ENCODE peak calls at places on chromosomes 2 and 18, in seven cellular contexts. One of them, this sample, is unnamed.

GRCh38 chr2:236967499-236967783 is 118.2 kb upstream of the COPS8 start:
- DNase-seq in fibroblast of mammary gland: no peak
- DNase-seq in T-helper 22 cell: no peak
- DNase-seq in AG08395: no peak
- DNase-seq in right atrium auricular region: no peak
- DNase-seq in bronchial epithelial cell: no peak
- DNase-seq in Peyer's patch: no peak
- DNase-seq in this sample: no peak

GRCh38 chr2:177852389-177852788 is 220.2 kb downstream of the PDE11A start:
- DNase-seq in right atrium auricular region: no peak
- DNase-seq in bronchial epithelial cell: no peak
- DNase-seq in AG08395: no peak
- DNase-seq in T-helper 22 cell: no peak
- DNase-seq in fibroblast of mammary gland: no peak
- DNase-seq in Peyer's patch: no peak
- DNase-seq in this sample: no peak

GRCh38 chr18:80033181-80034067 is 810 bp upstream of the RBFA start:
- DNase-seq in right atrium auricular region: peak
- DNase-seq in fibroblast of mammary gland: peak
- DNase-seq in bronchial epithelial cell: peak
- DNase-seq in T-helper 22 cell: no peak
- DNase-seq in Peyer's patch: no peak
- DNase-seq in AG08395: no peak
- DNase-seq in this sample: peak

GRCh38 chr2:20326163-20326780 is 24.4 kb downstream of the PUM2 start:
- DNase-seq in fibroblast of mammary gland: peak
- DNase-seq in right atrium auricular region: no peak
- DNase-seq in bronchial epithelial cell: peak
- DNase-seq in Peyer's patch: no peak
- DNase-seq in AG08395: peak
- DNase-seq in T-helper 22 cell: peak
- DNase-seq in this sample: no peak

GRCh38 chr2:95009009-95009760 is 16.3 kb upstream of the MAL start:
- DNase-seq in fibroblast of mammary gland: no peak
- DNase-seq in T-helper 22 cell: no peak
- DNase-seq in right atrium auricular region: no peak
- DNase-seq in Peyer's patch: peak
- DNase-seq in bronchial epithelial cell: no peak
- DNase-seq in AG08395: no peak
- DNase-seq in this sample: no peak

GRCh38 chr2:33873206-33873605 is 274.1 kb upstream of the FAM98A start:
- DNase-seq in T-helper 22 cell: no peak
- DNase-seq in bronchial epithelial cell: no peak
- DNase-seq in AG08395: no peak
- DNase-seq in fibroblast of mammary gland: no peak
- DNase-seq in right atrium auricular region: no peak
- DNase-seq in Peyer's patch: no peak
- DNase-seq in this sample: no peak

GRCh38 chr2:154439156-154439555 is 259.3 kb upstream of the KCNJ3 start:
- DNase-seq in right atrium auricular region: no peak
- DNase-seq in Peyer's patch: no peak
- DNase-seq in AG08395: no peak
- DNase-seq in bronchial epithelial cell: peak
- DNase-seq in fibroblast of mammary gland: no peak
- DNase-seq in T-helper 22 cell: no peak
- DNase-seq in this sample: no peak

GRCh38 chr18:24060644-24061043 is 46.1 kb downstream of the TTC39C start:
- DNase-seq in Peyer's patch: no peak
- DNase-seq in T-helper 22 cell: no peak
- DNase-seq in AG08395: no peak
- DNase-seq in fibroblast of mammary gland: peak
- DNase-seq in bronchial epithelial cell: no peak
- DNase-seq in right atrium auricular region: no peak
- DNase-seq in this sample: no peak

GRCh38 chr2:143604172-143604571 is 475.0 kb downstream of the ARHGAP15 start:
- DNase-seq in T-helper 22 cell: no peak
- DNase-seq in AG08395: no peak
- DNase-seq in Peyer's patch: no peak
- DNase-seq in right atrium auricular region: no peak
- DNase-seq in bronchial epithelial cell: no peak
- DNase-seq in fibroblast of mammary gland: no peak
- DNase-seq in this sample: no peak